ENCODE peak calls at places on chromosomes 16 and 17, in four cellular contexts. C is fibroblast of mammary gland, J is fibroblast of pulmonary artery, H is left ventricle myocardium inferior. W is an unnamed sample.

GRCh38 chr17:45334231-45334630 is 17.4 kb upstream of the MAP3K14 start:
- DNase-seq in C (no peak), J (no peak), H (no peak), W (no peak)

GRCh38 chr17:42133461-42134041 is 10.9 kb downstream of the HSPB9 start:
- DNase-seq in C (no peak), J (no peak), H (no peak), W (no peak)

GRCh38 chr17:7058831-7059447 is 15.0 kb upstream of the SLC16A11 start:
- DNase-seq in C (peak), J (peak), H (no peak), W (no peak)

GRCh38 chr16:3021449-3022207 is 1.5 kb downstream of the TNFRSF12A start:
- DNase-seq in C (peak), J (peak), H (peak), W (peak)

GRCh38 chr17:51703364-51704341 is 443.3 kb downstream of the UTP18 start:
- DNase-seq in C (peak), J (peak), H (peak), W (no peak)

GRCh38 chr17:36728030-36728991 is 126.9 kb downstream of the MRM1 start:
- DNase-seq in C (no peak), J (no peak), H (no peak), W (no peak)

GRCh38 chr16:9870962-9871361 is 311.3 kb downstream of the GRIN2A start:
- DNase-seq in C (no peak), J (no peak), H (no peak), W (no peak)

GRCh38 chr17:83151442-83152220 is 72.2 kb downstream of the METRNL start:
- DNase-seq in C (peak), J (no peak), H (no peak), W (peak)

GRCh38 chr17:75920045-75920560 is 15.4 kb upstream of the MRPL38 start:
- DNase-seq in C (no peak), J (no peak), H (no peak), W (no peak)

GRCh38 chr16:19419691-19420060 is 2.0 kb downstream of the TMC5 start:
- DNase-seq in C (peak), J (no peak), H (no peak), W (no peak)

GRCh38 chr16:11955713-11956123 is 9.3 kb upstream of the TNFRSF17 start:
- DNase-seq in C (peak), J (peak), H (no peak), W (no peak)

DNA sequence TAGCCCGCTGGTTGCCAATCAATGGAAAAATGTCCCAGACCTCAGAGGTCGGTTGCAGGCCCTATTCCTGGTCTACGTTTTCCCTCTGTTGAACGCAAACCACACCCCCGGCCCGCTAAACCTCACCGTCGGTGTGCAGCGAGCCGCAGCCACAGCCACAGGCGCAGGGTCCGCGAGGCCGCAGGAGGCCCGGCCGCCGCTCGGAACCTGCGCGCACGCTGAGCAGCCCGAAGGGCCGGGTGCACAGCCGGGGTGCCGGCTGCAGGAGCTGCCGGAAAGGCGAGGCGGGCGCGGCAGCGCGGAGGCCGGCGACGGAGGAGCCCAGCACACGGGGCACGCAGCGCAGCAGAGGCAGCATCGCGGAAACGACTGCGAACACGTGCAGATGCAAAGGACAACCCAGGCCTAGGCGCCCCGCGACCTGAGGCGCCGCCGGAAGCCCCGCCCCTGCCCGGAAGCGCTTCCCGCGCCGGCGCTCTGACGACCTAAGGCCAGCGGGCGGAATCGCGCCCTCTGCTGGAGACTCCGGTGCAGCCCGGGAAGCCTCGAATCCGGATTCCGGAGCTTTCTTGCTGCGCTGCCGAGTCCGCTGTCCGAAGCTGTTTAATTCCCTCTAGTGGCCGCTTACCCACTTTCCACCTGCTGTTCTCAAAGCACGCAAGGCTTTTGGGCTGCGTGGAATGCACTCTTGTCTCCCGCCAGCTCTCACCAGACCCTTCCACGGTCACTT is at the start of gene C1QBP:
- DNase-seq in C (peak), J (peak), H (peak), W (peak)
- TF ChIP-seq CTCF in C (peak), J (peak), H (peak), W (peak)

GRCh38 chr17:72661945-72662826 is 430.3 kb downstream of the SLC39A11 start:
- DNase-seq in C (no peak), J (no peak), H (no peak), W (no peak)
- TF ChIP-seq CTCF in C (no peak), J (no peak), H (no peak), W (no peak)

DNA sequence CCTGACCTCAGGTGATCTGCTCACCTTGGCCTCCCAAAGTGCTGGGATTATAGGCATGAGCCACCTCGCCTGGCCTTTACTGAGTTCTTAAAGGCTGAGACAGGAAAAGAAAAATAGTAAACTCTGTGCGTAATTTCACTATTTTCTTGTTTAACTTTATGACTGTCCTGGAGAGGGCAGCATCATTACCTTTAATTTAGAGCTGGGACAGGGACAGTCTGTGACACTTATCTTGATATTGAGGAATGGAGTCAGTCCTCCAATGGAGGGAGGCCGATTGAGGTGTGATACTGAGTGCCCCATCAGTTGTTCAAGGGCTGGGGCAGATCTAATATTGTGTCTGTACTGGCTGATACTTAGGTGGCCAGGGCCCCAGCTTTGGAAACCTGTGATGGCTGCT is 21.5 kb upstream of the SPN start:
- DNase-seq in C (no peak), J (no peak), H (no peak), W (no peak)
- TF ChIP-seq CTCF in C (no peak), J (no peak), H (no peak), W (peak)

GRCh38 chr17:77744268-77744988 is 214.1 kb upstream of the TNRC6C start:
- DNase-seq in C (peak), J (no peak), H (peak), W (no peak)

GRCh38 chr17:77738666-77739531 is 219.6 kb upstream of the TNRC6C start:
- DNase-seq in C (no peak), J (peak), H (peak), W (peak)

GRCh38 chr17:77740481-77740880 is 218.0 kb upstream of the TNRC6C start:
- DNase-seq in C (no peak), J (no peak), H (no peak), W (no peak)

GRCh38 chr17:77742579-77742978 is 215.9 kb upstream of the TNRC6C start:
- DNase-seq in C (no peak), J (no peak), H (no peak), W (no peak)

GRCh38 chr17:77741109-77741508 is 217.4 kb upstream of the TNRC6C start:
- DNase-seq in C (no peak), J (no peak), H (no peak), W (no peak)
- TF ChIP-seq CTCF in C (peak), J (peak), H (no peak), W (peak)

GRCh38 chr16:85634747-85635544 is 21.8 kb downstream of the GSE1 start:
- DNase-seq in C (no peak), J (no peak), H (no peak), W (no peak)
- TF ChIP-seq CTCF in C (no peak), J (no peak), H (peak), W (peak)

GRCh38 chr16:1012722-1013592 is 31.4 kb downstream of the SOX8 start:
- DNase-seq in C (no peak), J (no peak), H (no peak), W (no peak)

GRCh38 chr16:1011316-1012082 is 29.9 kb downstream of the SOX8 start:
- DNase-seq in C (no peak), J (no peak), H (no peak), W (no peak)

GRCh38 chr16:1010815-1011214 is 29.2 kb downstream of the SOX8 start:
- DNase-seq in C (no peak), J (no peak), H (no peak), W (no peak)

GRCh38 chr16:1013593-1013900 is 32.0 kb downstream of the SOX8 start:
- DNase-seq in C (no peak), J (no peak), H (no peak), W (no peak)

DNA sequence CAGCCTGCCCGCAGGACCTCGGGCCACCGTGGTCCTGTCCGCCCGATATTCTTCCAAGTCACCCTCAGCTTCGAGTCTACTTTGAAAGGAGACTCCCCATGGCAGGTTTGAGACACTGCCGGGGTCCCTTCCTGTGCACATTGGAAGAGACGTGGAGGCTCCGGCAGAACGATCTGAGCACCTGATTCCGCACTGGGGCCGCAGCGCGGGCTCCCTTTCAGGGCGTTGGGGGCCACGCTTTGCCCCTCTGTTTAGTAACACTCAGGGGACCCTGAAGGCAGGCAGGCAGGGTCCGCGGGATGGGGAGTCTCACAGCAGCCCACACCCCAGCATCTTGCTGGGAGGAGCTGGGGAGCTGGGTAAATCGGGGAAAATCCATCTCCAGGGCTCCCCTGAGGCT is 30.6 kb downstream of the SOX8 start:
- DNase-seq in C (no peak), J (no peak), H (no peak), W (no peak)
- TF ChIP-seq CTCF in C (no peak), J (no peak), H (no peak), W (no peak)

DNA sequence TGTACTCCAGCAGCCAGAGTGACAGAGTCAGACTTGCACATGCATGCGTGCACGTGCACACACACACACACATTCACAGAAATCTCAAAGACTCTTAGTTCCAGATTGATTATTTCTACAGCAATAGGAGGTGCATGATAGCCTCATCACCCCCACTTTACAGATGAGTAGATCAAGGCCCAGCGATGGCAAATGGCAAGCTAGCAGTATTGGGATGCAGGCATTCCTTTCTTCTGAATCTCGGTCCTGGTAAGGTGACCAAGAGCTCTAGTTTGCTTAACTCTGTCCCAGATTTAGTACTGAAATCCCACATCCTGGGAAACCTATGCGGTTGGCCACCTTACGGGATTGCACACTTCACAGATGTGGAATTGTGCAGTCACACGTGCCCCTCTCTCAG is 38.6 kb downstream of the ITGAM start:
- DNase-seq in C (no peak), J (no peak), H (no peak), W (no peak)
- TF ChIP-seq CTCF in C (no peak), J (no peak), H (no peak), W (no peak)

DNA sequence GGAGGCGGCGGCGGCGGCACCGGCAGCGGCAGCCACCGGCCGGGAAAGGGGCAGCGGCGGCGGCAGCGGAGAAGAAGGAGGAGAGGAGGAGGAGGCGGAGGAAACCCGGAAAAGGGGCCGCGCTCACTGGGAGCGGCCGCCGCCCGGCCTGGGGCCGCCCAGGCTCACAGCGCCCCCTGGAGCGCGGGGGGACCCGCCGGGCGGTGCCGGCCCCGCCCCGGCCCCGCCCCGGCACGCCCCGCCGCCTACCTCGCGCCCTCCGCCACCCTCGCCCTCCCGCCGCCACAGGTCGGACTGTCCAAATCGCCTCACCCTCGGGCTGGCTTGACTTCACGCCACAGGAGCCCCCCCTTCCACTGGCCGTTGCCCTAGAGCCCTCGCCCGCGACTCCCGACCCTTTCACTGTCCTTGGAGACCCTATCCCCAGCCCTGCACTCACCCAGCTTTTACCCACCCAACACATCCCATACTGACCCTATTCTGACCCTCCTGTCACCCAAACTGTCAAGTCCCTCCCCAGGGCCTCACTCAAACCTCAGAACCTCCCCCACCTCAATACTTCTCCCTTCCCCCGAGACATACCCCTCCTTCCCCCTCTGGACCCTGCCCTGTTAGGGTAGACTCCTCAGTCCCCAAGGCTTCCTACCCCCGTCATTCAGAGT is at the start of gene CSNK2A2:
- DNase-seq in C (peak), J (peak), H (peak), W (peak)
- TF ChIP-seq CTCF in C (no peak), J (no peak), H (peak), W (peak)